ENCODE peak calls at places on chromosomes 2 and 18, in eight cellular contexts. Q is activated naive CD8-positive, alpha-beta T cell treated with anti-CD3 and anti-CD28 coated beads for 36 hours; K is SK-N-DZ; X is NCI-H345; W is lower lobe of right lung; D is Caco-2; M is stimulated activated CD8-positive, alpha-beta memory T cell treated with anti-CD3 and anti-CD28 coated beads, Interleukin-15, amount 100 ng/mL, for 24 hours; Y is T follicular helper cell. H is an unnamed sample.

GRCh38 chr18:52903858-52904257 is 563.9 kb downstream of the DCC start:
- DNase-seq in X (peak), Y (no peak), K (peak), M (no peak), Q (no peak), D (peak), W (peak), H (peak)

GRCh38 chr2:190947139-190947538 is 66.5 kb downstream of the GLS start:
- DNase-seq in M (no peak), Q (no peak), D (peak), Y (no peak), W (no peak), K (no peak), X (no peak), H (no peak)

GRCh38 chr2:24365051-24365450 is 4.7 kb upstream of the ITSN2 start:
- DNase-seq in Q (no peak), X (no peak), M (no peak), Y (no peak), W (peak), K (no peak), D (no peak), H (no peak)

GRCh38 chr2:151786493-151786892 is 41.7 kb downstream of the ARL5A start:
- DNase-seq in Y (no peak), X (no peak), M (no peak), W (no peak), D (no peak), Q (no peak), K (no peak), H (no peak)

GRCh38 chr2:88669371-88670214 is 21.9 kb upstream of the RPIA start:
- DNase-seq in Q (peak), M (no peak), K (peak), W (no peak), X (no peak), D (peak), Y (no peak), H (peak)

GRCh38 chr2:232421189-232421785 is 14.6 kb downstream of the ALPG start:
- DNase-seq in Q (peak), D (no peak), W (peak), M (no peak), K (no peak), X (peak), Y (no peak), H (no peak)

GRCh38 chr2:237299897-237300296 is 114.1 kb downstream of the COL6A3 start:
- DNase-seq in W (no peak), Q (no peak), X (no peak), D (no peak), K (no peak), M (no peak), Y (no peak), H (no peak)

GRCh38 chr2:213152065-213152794 is 818 bp upstream of the IKZF2 start:
- DNase-seq in Y (no peak), W (peak), K (peak), M (peak), D (peak), Q (no peak), X (peak), H (peak)

GRCh38 chr2:46704593-46704992 is 211.0 kb downstream of the MCFD2 start:
- DNase-seq in Q (no peak), X (no peak), D (no peak), K (no peak), Y (no peak), W (no peak), M (no peak), H (no peak)

GRCh38 chr2:166351319-166351718 is 24.4 kb downstream of the SCN9A start:
- DNase-seq in Q (no peak), K (peak), Y (no peak), X (no peak), W (no peak), D (no peak), M (no peak), H (no peak)

GRCh38 chr2:25330273-25330672 is 11.5 kb downstream of the DNMT3A start:
- DNase-seq in M (no peak), K (no peak), D (no peak), Y (no peak), X (no peak), Q (no peak), W (no peak), H (no peak)

GRCh38 chr2:72914226-72915075 is 2.9 kb upstream of the EMX1 start:
- DNase-seq in D (no peak), W (no peak), Y (no peak), M (no peak), X (no peak), K (no peak), Q (no peak), H (no peak)

GRCh38 chr2:45166229-45166890 is 157.1 kb upstream of the SIX2 start:
- DNase-seq in W (no peak), Q (no peak), D (no peak), K (no peak), X (peak), M (no peak), Y (no peak), H (no peak)

GRCh38 chr2:38381381-38382143 is 4.5 kb upstream of the ATL2 start:
- DNase-seq in K (no peak), Y (no peak), D (no peak), M (no peak), W (no peak), Q (no peak), X (no peak), H (no peak)